ENCODE peak calls at places on chromosomes 2 and 18, in six cellular contexts. X, W, P, K, Y and L are unnamed samples. For H3K4me1, the result is how much of the 10 kb centered on the place peaks cover.

GRCh38 chr18:11047156-11047555 is 102.2 kb downstream of the PIEZO2 start:
- DNase-seq in X (no peak), W (no peak), P (no peak), K (no peak), Y (no peak), L (no peak)

GRCh38 chr2:158542577-158542976 is 85.8 kb downstream of the PKP4 start:
- DNase-seq in X (no peak), W (no peak), P (no peak), K (no peak), Y (no peak), L (no peak)

GRCh38 chr2:13714466-13714865 is 918.1 kb upstream of the LRATD1 start:
- DNase-seq in X (no peak), W (no peak), P (no peak), K (no peak), Y (no peak), L (no peak)

GRCh38 chr2:33482518-33482917 is 6.1 kb downstream of the RASGRP3 start:
- DNase-seq in X (no peak), W (no peak), P (no peak), K (no peak), Y (no peak), L (no peak)

GRCh38 chr2:43109261-43109743 is 117.1 kb downstream of the ZFP36L2 start:
- DNase-seq in X (no peak), W (no peak), P (no peak), K (no peak), Y (no peak), L (peak)

GRCh38 chr2:200781626-200782025 is 30.1 kb upstream of the BZW1 start:
- DNase-seq in X (no peak), W (peak), P (no peak), K (no peak), Y (no peak), L (no peak)

GRCh38 chr2:63058742-63059433 is 8.3 kb downstream of the OTX1 start:
- DNase-seq in X (no peak), W (no peak), P (peak), K (no peak), Y (no peak), L (peak)

GRCh38 chr2:175203621-175204496 is 22.3 kb upstream of the ATP5MC3 start:
- DNase-seq in X (peak), W (no peak), P (peak), K (no peak), Y (peak), L (peak)

GRCh38 chr2:233602076-233602475 is 15.4 kb upstream of the UGT1A8 start:
- DNase-seq in X (no peak), W (no peak), P (no peak), K (no peak), Y (no peak), L (no peak)

GRCh38 chr2:233598952-233599351 is 18.5 kb upstream of the UGT1A8 start:
- DNase-seq in X (no peak), W (no peak), P (no peak), K (no peak), Y (no peak), L (no peak)

GRCh38 chr2:233603520-233603919 is 13.9 kb upstream of the UGT1A8 start:
- DNase-seq in X (no peak), W (no peak), P (no peak), K (no peak), Y (no peak), L (no peak)

GRCh38 chr2:233597522-233597921 is 19.9 kb upstream of the UGT1A8 start:
- DNase-seq in X (no peak), W (no peak), P (no peak), K (no peak), Y (no peak), L (no peak)

GRCh38 chr2:233600361-233600760 is 17.1 kb upstream of the UGT1A8 start:
- DNase-seq in X (no peak), W (peak), P (no peak), K (no peak), Y (no peak), L (no peak)
- H3K4me1 ChIP-seq in X (under half), W (under half), P (under half), K (under half), Y (under half), L (under half)

DNA sequence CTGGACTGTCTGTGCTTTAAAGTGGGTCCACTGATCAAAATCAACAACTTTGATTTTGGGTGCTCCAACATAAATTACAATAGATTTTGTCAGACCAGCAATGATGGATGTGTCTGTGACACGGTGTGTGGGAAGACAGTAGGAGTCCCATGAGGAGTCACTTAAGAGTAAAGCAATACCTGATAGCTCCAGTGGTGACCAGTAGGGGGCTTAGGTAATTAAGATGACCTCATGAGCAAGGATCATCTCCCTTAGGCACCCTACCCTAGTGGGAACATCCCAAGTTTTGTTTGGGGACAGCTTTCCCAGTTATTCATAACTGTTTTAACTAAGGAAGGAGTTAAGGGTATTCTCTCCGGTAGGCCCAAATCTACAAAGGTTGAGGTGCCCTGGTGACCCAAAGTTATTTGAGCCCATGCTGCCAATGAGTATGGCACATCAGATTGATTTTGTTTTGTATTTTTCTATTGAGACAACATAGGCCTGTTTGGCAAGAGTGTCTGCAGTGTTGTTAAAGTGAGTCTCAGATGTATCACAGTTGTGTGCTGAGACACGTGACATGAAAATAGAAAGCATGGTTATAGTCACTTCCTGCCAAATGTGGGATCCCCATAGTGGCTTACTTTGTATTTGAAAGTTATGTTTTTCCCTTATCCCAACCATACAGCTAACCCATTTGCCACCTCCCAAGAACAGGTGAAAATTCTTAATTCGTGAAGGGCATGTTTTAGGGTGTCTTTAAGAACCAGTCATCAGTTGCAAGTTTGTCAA is 1337.6 kb upstream of the SLC39A10 start:
- DNase-seq in X (no peak), W (no peak), P (no peak), K (peak), Y (no peak), L (no peak)
- TF ChIP-seq CTCF in X (no peak), W (peak), P (no peak), K (no peak), Y (no peak), L (no peak)

DNA sequence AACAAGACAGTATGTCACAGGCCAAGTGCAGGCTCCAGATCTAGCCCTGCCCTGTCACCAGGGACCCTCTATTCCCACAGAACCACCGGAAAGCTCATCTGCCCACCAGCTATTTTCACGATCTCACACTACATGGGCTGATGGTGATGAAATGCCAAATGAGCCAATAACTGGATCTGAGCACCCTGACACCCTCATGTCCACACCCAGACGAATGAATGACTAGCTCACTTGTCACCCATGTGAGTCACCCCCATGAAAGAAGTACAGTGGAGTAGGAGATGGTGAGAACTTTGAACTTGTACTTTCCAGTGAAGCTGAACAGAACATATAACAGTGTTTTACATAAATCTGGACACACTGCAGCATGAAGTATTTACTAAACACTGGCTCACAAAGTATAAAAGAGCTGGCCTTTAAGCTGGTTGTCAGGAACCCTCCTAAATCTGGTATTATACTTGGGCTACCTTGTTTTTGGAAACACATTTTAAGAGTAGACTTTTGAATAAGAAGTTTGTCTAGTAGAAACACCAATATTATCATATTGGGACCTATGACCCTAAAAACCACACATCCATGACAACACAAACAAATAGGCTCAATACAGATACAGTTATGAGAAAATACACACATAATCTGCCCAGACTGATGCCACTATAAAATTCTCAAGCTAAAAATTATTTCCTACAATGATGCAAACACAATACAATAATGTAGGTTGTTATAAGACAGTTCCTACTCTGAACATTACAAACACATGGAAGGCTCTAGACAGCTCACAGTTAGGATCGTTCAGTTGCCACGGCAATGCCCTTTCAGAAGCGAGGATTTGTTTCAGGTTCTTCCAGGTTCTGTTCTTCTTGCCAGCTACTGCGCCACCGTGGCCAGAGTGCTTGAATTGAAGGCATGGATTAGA is 19.0 kb downstream of the INO80C start:
- DNase-seq in X (peak), W (peak), P (no peak), K (no peak), Y (no peak), L (no peak)
- H3K4me1 ChIP-seq in X (under half), W (half or more), P (under half), K (under half), Y (under half), L (under half)

GRCh38 chr2:135043345-135043744 is 3.9 kb downstream of the MAP3K19 start:
- DNase-seq in X (no peak), W (no peak), P (no peak), K (peak), Y (peak), L (no peak)
- TF ChIP-seq CTCF in X (no peak), W (peak), P (no peak), K (peak), Y (peak), L (no peak)

GRCh38 chr2:54561795-54562592 is 105.9 kb downstream of the SPTBN1 start:
- DNase-seq in X (no peak), W (peak), P (no peak), K (no peak), Y (no peak), L (no peak)
- H3K4me1 ChIP-seq in X (half or more), W (under half), P (under half), K (under half), Y (half or more), L (under half)

DNA sequence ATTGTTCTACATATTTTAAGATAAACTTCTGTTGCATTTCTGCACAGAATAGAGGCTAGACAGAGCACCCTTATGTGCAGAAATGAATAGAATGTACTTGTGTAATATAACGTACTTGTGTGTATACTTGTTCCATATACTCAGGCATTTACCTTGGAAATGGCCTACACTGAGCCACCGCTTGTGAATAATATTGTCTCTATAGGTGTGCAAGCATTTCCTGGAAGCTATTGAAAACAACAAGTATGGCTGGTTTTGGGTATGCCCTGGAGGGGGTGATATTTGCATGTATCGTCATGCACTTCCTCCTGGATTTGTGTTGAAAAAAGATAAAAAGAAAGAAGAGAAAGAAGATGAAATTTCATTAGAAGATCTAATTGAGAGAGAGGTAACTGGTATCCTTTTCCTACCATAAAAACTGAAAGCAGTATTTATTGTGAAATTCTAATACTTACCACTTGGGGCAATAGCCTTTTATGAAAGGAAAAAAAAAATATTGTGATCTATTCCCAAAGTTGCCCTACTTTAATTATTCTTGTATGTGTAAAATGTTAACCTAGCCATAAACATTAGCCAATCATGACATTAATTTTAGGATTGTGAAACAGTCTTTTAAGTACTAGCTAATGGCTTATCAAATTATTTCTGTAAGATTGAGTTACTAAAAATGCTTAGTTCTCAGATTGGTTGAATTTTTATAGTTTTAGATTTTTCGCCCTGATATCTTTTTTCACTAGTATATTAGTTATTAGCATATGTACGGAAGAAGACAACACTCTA is 18.0 kb downstream of the ZC3H15 start:
- DNase-seq in X (no peak), W (no peak), P (no peak), K (no peak), Y (no peak), L (no peak)
- TF ChIP-seq CTCF in X (peak), W (peak), P (peak), K (peak), Y (peak), L (peak)

GRCh38 chr18:77059294-77059916 is 73.2 kb downstream of the MBP start:
- DNase-seq in X (no peak), W (peak), P (no peak), K (peak), Y (peak), L (no peak)
- H3K4me1 ChIP-seq in X (half or more), W (half or more), P (under half), K (under half), Y (under half), L (under half)

GRCh38 chr2:71728036-71728435 is 274.7 kb downstream of the DYSF start:
- DNase-seq in X (no peak), W (no peak), P (no peak), K (no peak), Y (no peak), L (no peak)

GRCh38 chr2:71724793-71725192 is 271.4 kb downstream of the DYSF start:
- DNase-seq in X (no peak), W (no peak), P (no peak), K (no peak), Y (no peak), L (no peak)

GRCh38 chr2:71725836-71726235 is 272.5 kb downstream of the DYSF start:
- DNase-seq in X (no peak), W (no peak), P (no peak), K (no peak), Y (no peak), L (peak)

GRCh38 chr2:71730785-71731383 is 277.5 kb downstream of the DYSF start:
- DNase-seq in X (no peak), W (no peak), P (no peak), K (no peak), Y (no peak), L (no peak)

DNA sequence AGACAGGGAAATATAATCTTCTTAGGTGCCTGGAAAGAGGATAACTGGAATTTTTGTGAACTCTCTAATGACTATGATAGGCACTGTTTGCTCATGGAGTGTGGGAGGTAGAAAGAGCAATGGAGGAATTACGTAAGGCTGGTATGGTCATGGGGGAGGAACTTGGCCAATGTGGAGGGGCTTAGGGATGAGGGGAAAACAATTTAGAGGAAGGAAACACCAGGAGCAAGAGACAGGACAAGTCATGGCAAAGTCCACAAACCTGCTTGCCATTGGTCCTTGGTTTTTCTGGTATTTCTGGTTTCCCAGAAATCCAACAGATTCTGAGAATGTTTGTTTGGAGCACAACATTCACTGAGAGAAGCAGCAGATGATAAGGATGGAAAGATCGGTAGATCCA is 274.2 kb downstream of the DYSF start:
- DNase-seq in X (no peak), W (peak), P (no peak), K (no peak), Y (no peak), L (peak)
- TF ChIP-seq CTCF in X (no peak), W (no peak), P (no peak), K (no peak), Y (no peak), L (no peak)